ENCODE peak calls at places on chromosomes 4 and X, in ten cellular contexts. One of them, this sample, is unnamed.
A peak's percentile ranks its signal among the peaks of the same experiment; 100 is the strongest.

GRCh38 chrX:150507251-150507856 is 61.1 kb upstream of the MTM1 start:
- ATAC-seq in PC-3: no peak
- ATAC-seq in natural killer cell: no peak
- ATAC-seq in Right ventricle myocardium superior: no peak
- ATAC-seq in CD4-positive, alpha-beta T cell: no peak
- ATAC-seq in right cardiac atrium: peak; percentile 32
- ATAC-seq in activated CD4-positive, alpha-beta T cell treated with anti-CD3 and anti-CD28 coated beads for 36 hours: no peak
- ATAC-seq in effector memory CD8-positive, alpha-beta T cell: no peak
- ATAC-seq in stimulated activated naive CD8-positive, alpha-beta T cell treated with anti-CD3 and anti-CD28 coated beads, Interleukin-15, amount 100 ng/mL, for 72 hours: no peak
- ATAC-seq in stimulated activated naive B cell treated with anti-CD40 and anti-IgM and Interleukin-4, amounts not matched to agents 10 μg/mL and 1 μg/mL and 100 μg/mL, for 72 hours: no peak
- ATAC-seq in this sample: no peak

GRCh38 chr4:130722370-130722769 is 1626.4 kb downstream of the C4orf33 start:
- ATAC-seq in right cardiac atrium: no peak
- ATAC-seq in stimulated activated naive CD8-positive, alpha-beta T cell treated with anti-CD3 and anti-CD28 coated beads, Interleukin-15, amount 100 ng/mL, for 72 hours: no peak
- ATAC-seq in PC-3: peak; percentile 46
- ATAC-seq in effector memory CD8-positive, alpha-beta T cell: no peak
- ATAC-seq in Right ventricle myocardium superior: no peak
- ATAC-seq in activated CD4-positive, alpha-beta T cell treated with anti-CD3 and anti-CD28 coated beads for 36 hours: no peak
- ATAC-seq in CD4-positive, alpha-beta T cell: no peak
- ATAC-seq in natural killer cell: no peak
- ATAC-seq in stimulated activated naive B cell treated with anti-CD40 and anti-IgM and Interleukin-4, amounts not matched to agents 10 μg/mL and 1 μg/mL and 100 μg/mL, for 72 hours: no peak
- ATAC-seq in this sample: no peak

GRCh38 chr4:179762840-179763239 is 2320.6 kb upstream of the AGA start:
- ATAC-seq in CD4-positive, alpha-beta T cell: no peak
- ATAC-seq in natural killer cell: no peak
- ATAC-seq in activated CD4-positive, alpha-beta T cell treated with anti-CD3 and anti-CD28 coated beads for 36 hours: no peak
- ATAC-seq in stimulated activated naive CD8-positive, alpha-beta T cell treated with anti-CD3 and anti-CD28 coated beads, Interleukin-15, amount 100 ng/mL, for 72 hours: no peak
- ATAC-seq in PC-3: no peak
- ATAC-seq in right cardiac atrium: no peak
- ATAC-seq in Right ventricle myocardium superior: no peak
- ATAC-seq in effector memory CD8-positive, alpha-beta T cell: no peak
- ATAC-seq in stimulated activated naive B cell treated with anti-CD40 and anti-IgM and Interleukin-4, amounts not matched to agents 10 μg/mL and 1 μg/mL and 100 μg/mL, for 72 hours: no peak
- ATAC-seq in this sample: no peak

GRCh38 chr4:102687373-102687981 is 73.3 kb downstream of the MANBA start:
- ATAC-seq in CD4-positive, alpha-beta T cell: no peak
- ATAC-seq in effector memory CD8-positive, alpha-beta T cell: no peak
- ATAC-seq in stimulated activated naive B cell treated with anti-CD40 and anti-IgM and Interleukin-4, amounts not matched to agents 10 μg/mL and 1 μg/mL and 100 μg/mL, for 72 hours: peak; percentile 82
- ATAC-seq in PC-3: peak; percentile 94
- ATAC-seq in stimulated activated naive CD8-positive, alpha-beta T cell treated with anti-CD3 and anti-CD28 coated beads, Interleukin-15, amount 100 ng/mL, for 72 hours: no peak
- ATAC-seq in natural killer cell: peak; percentile 26
- ATAC-seq in Right ventricle myocardium superior: no peak
- ATAC-seq in activated CD4-positive, alpha-beta T cell treated with anti-CD3 and anti-CD28 coated beads for 36 hours: peak; percentile 73
- ATAC-seq in right cardiac atrium: no peak
- ATAC-seq in this sample: peak; percentile 87

GRCh38 chr4:152399246-152399645 is 136.6 kb downstream of the FBXW7 start:
- ATAC-seq in Right ventricle myocardium superior: no peak
- ATAC-seq in stimulated activated naive B cell treated with anti-CD40 and anti-IgM and Interleukin-4, amounts not matched to agents 10 μg/mL and 1 μg/mL and 100 μg/mL, for 72 hours: peak; percentile 83
- ATAC-seq in effector memory CD8-positive, alpha-beta T cell: peak; percentile 75
- ATAC-seq in right cardiac atrium: no peak
- ATAC-seq in stimulated activated naive CD8-positive, alpha-beta T cell treated with anti-CD3 and anti-CD28 coated beads, Interleukin-15, amount 100 ng/mL, for 72 hours: peak; percentile 33
- ATAC-seq in activated CD4-positive, alpha-beta T cell treated with anti-CD3 and anti-CD28 coated beads for 36 hours: peak; percentile 63
- ATAC-seq in CD4-positive, alpha-beta T cell: peak; percentile 56
- ATAC-seq in PC-3: no peak
- ATAC-seq in natural killer cell: peak; percentile 61
- ATAC-seq in this sample: peak; percentile 78

GRCh38 chr4:140326395-140326993 is 47.0 kb upstream of the SCOC start:
- ATAC-seq in natural killer cell: no peak
- ATAC-seq in right cardiac atrium: peak; percentile 77
- ATAC-seq in stimulated activated naive CD8-positive, alpha-beta T cell treated with anti-CD3 and anti-CD28 coated beads, Interleukin-15, amount 100 ng/mL, for 72 hours: peak; percentile 60
- ATAC-seq in effector memory CD8-positive, alpha-beta T cell: no peak
- ATAC-seq in activated CD4-positive, alpha-beta T cell treated with anti-CD3 and anti-CD28 coated beads for 36 hours: no peak
- ATAC-seq in CD4-positive, alpha-beta T cell: no peak
- ATAC-seq in Right ventricle myocardium superior: peak; percentile 79
- ATAC-seq in stimulated activated naive B cell treated with anti-CD40 and anti-IgM and Interleukin-4, amounts not matched to agents 10 μg/mL and 1 μg/mL and 100 μg/mL, for 72 hours: peak; percentile 65
- ATAC-seq in PC-3: peak; percentile 86
- ATAC-seq in this sample: no peak

GRCh38 chr4:163672751-163673150 is 178.3 kb downstream of the TMA16 start:
- ATAC-seq in CD4-positive, alpha-beta T cell: no peak
- ATAC-seq in natural killer cell: no peak
- ATAC-seq in effector memory CD8-positive, alpha-beta T cell: no peak
- ATAC-seq in Right ventricle myocardium superior: no peak
- ATAC-seq in stimulated activated naive B cell treated with anti-CD40 and anti-IgM and Interleukin-4, amounts not matched to agents 10 μg/mL and 1 μg/mL and 100 μg/mL, for 72 hours: no peak
- ATAC-seq in activated CD4-positive, alpha-beta T cell treated with anti-CD3 and anti-CD28 coated beads for 36 hours: no peak
- ATAC-seq in PC-3: no peak
- ATAC-seq in stimulated activated naive CD8-positive, alpha-beta T cell treated with anti-CD3 and anti-CD28 coated beads, Interleukin-15, amount 100 ng/mL, for 72 hours: no peak
- ATAC-seq in right cardiac atrium: no peak
- ATAC-seq in this sample: no peak

GRCh38 chr4:958314-958665 is 15.1 kb downstream of the DGKQ start:
- ATAC-seq in stimulated activated naive B cell treated with anti-CD40 and anti-IgM and Interleukin-4, amounts not matched to agents 10 μg/mL and 1 μg/mL and 100 μg/mL, for 72 hours: no peak
- ATAC-seq in stimulated activated naive CD8-positive, alpha-beta T cell treated with anti-CD3 and anti-CD28 coated beads, Interleukin-15, amount 100 ng/mL, for 72 hours: no peak
- ATAC-seq in Right ventricle myocardium superior: no peak
- ATAC-seq in PC-3: no peak
- ATAC-seq in activated CD4-positive, alpha-beta T cell treated with anti-CD3 and anti-CD28 coated beads for 36 hours: no peak
- ATAC-seq in right cardiac atrium: no peak
- ATAC-seq in natural killer cell: no peak
- ATAC-seq in effector memory CD8-positive, alpha-beta T cell: no peak
- ATAC-seq in CD4-positive, alpha-beta T cell: no peak
- ATAC-seq in this sample: no peak

GRCh38 chr4:40564815-40565505 is 64.7 kb downstream of the RBM47 start:
- ATAC-seq in Right ventricle myocardium superior: no peak
- ATAC-seq in activated CD4-positive, alpha-beta T cell treated with anti-CD3 and anti-CD28 coated beads for 36 hours: no peak
- ATAC-seq in natural killer cell: no peak
- ATAC-seq in effector memory CD8-positive, alpha-beta T cell: no peak
- ATAC-seq in right cardiac atrium: no peak
- ATAC-seq in stimulated activated naive CD8-positive, alpha-beta T cell treated with anti-CD3 and anti-CD28 coated beads, Interleukin-15, amount 100 ng/mL, for 72 hours: no peak
- ATAC-seq in stimulated activated naive B cell treated with anti-CD40 and anti-IgM and Interleukin-4, amounts not matched to agents 10 μg/mL and 1 μg/mL and 100 μg/mL, for 72 hours: no peak
- ATAC-seq in PC-3: no peak
- ATAC-seq in CD4-positive, alpha-beta T cell: no peak
- ATAC-seq in this sample: no peak

GRCh38 chr4:184951668-184952160 is 66.6 kb upstream of the HELT start:
- ATAC-seq in activated CD4-positive, alpha-beta T cell treated with anti-CD3 and anti-CD28 coated beads for 36 hours: no peak
- ATAC-seq in Right ventricle myocardium superior: no peak
- ATAC-seq in PC-3: no peak
- ATAC-seq in stimulated activated naive CD8-positive, alpha-beta T cell treated with anti-CD3 and anti-CD28 coated beads, Interleukin-15, amount 100 ng/mL, for 72 hours: peak; percentile 26
- ATAC-seq in effector memory CD8-positive, alpha-beta T cell: no peak
- ATAC-seq in right cardiac atrium: no peak
- ATAC-seq in CD4-positive, alpha-beta T cell: no peak
- ATAC-seq in natural killer cell: no peak
- ATAC-seq in stimulated activated naive B cell treated with anti-CD40 and anti-IgM and Interleukin-4, amounts not matched to agents 10 μg/mL and 1 μg/mL and 100 μg/mL, for 72 hours: no peak
- ATAC-seq in this sample: peak; percentile 22

GRCh38 chr4:48254381-48255072 is 15.1 kb downstream of the TEC start:
- ATAC-seq in CD4-positive, alpha-beta T cell: no peak
- ATAC-seq in Right ventricle myocardium superior: peak; percentile 90
- ATAC-seq in effector memory CD8-positive, alpha-beta T cell: no peak
- ATAC-seq in stimulated activated naive CD8-positive, alpha-beta T cell treated with anti-CD3 and anti-CD28 coated beads, Interleukin-15, amount 100 ng/mL, for 72 hours: no peak
- ATAC-seq in PC-3: no peak
- ATAC-seq in activated CD4-positive, alpha-beta T cell treated with anti-CD3 and anti-CD28 coated beads for 36 hours: no peak
- ATAC-seq in stimulated activated naive B cell treated with anti-CD40 and anti-IgM and Interleukin-4, amounts not matched to agents 10 μg/mL and 1 μg/mL and 100 μg/mL, for 72 hours: no peak
- ATAC-seq in natural killer cell: no peak
- ATAC-seq in right cardiac atrium: peak; percentile 87
- ATAC-seq in this sample: no peak

GRCh38 chrX:101759000-101759399 is 99.3 kb upstream of the ARMCX2 start:
- ATAC-seq in PC-3: peak; percentile 83
- ATAC-seq in stimulated activated naive CD8-positive, alpha-beta T cell treated with anti-CD3 and anti-CD28 coated beads, Interleukin-15, amount 100 ng/mL, for 72 hours: peak; percentile 68
- ATAC-seq in activated CD4-positive, alpha-beta T cell treated with anti-CD3 and anti-CD28 coated beads for 36 hours: peak; percentile 74
- ATAC-seq in Right ventricle myocardium superior: peak; percentile 15
- ATAC-seq in stimulated activated naive B cell treated with anti-CD40 and anti-IgM and Interleukin-4, amounts not matched to agents 10 μg/mL and 1 μg/mL and 100 μg/mL, for 72 hours: peak; percentile 78
- ATAC-seq in CD4-positive, alpha-beta T cell: peak; percentile 84
- ATAC-seq in natural killer cell: peak; percentile 64
- ATAC-seq in right cardiac atrium: peak; percentile 76
- ATAC-seq in effector memory CD8-positive, alpha-beta T cell: peak; percentile 72
- ATAC-seq in this sample: no peak

GRCh38 chr4:107708225-107708624 is 11.8 kb downstream of the PAPSS1 start:
- ATAC-seq in Right ventricle myocardium superior: no peak
- ATAC-seq in right cardiac atrium: no peak
- ATAC-seq in natural killer cell: no peak
- ATAC-seq in PC-3: no peak
- ATAC-seq in stimulated activated naive CD8-positive, alpha-beta T cell treated with anti-CD3 and anti-CD28 coated beads, Interleukin-15, amount 100 ng/mL, for 72 hours: no peak
- ATAC-seq in CD4-positive, alpha-beta T cell: no peak
- ATAC-seq in activated CD4-positive, alpha-beta T cell treated with anti-CD3 and anti-CD28 coated beads for 36 hours: no peak
- ATAC-seq in effector memory CD8-positive, alpha-beta T cell: no peak
- ATAC-seq in stimulated activated naive B cell treated with anti-CD40 and anti-IgM and Interleukin-4, amounts not matched to agents 10 μg/mL and 1 μg/mL and 100 μg/mL, for 72 hours: no peak
- ATAC-seq in this sample: no peak

GRCh38 chr4:4838602-4839470 is 20.6 kb upstream of the MSX1 start:
- ATAC-seq in Right ventricle myocardium superior: no peak
- ATAC-seq in natural killer cell: no peak
- ATAC-seq in effector memory CD8-positive, alpha-beta T cell: no peak
- ATAC-seq in stimulated activated naive B cell treated with anti-CD40 and anti-IgM and Interleukin-4, amounts not matched to agents 10 μg/mL and 1 μg/mL and 100 μg/mL, for 72 hours: no peak
- ATAC-seq in CD4-positive, alpha-beta T cell: no peak
- ATAC-seq in PC-3: no peak
- ATAC-seq in stimulated activated naive CD8-positive, alpha-beta T cell treated with anti-CD3 and anti-CD28 coated beads, Interleukin-15, amount 100 ng/mL, for 72 hours: no peak
- ATAC-seq in right cardiac atrium: no peak
- ATAC-seq in activated CD4-positive, alpha-beta T cell treated with anti-CD3 and anti-CD28 coated beads for 36 hours: no peak
- ATAC-seq in this sample: no peak

GRCh38 chr4:105765690-105766407 is 57.3 kb downstream of the GSTCD start:
- ATAC-seq in stimulated activated naive CD8-positive, alpha-beta T cell treated with anti-CD3 and anti-CD28 coated beads, Interleukin-15, amount 100 ng/mL, for 72 hours: no peak
- ATAC-seq in effector memory CD8-positive, alpha-beta T cell: no peak
- ATAC-seq in natural killer cell: no peak
- ATAC-seq in Right ventricle myocardium superior: peak; percentile 78
- ATAC-seq in right cardiac atrium: no peak
- ATAC-seq in CD4-positive, alpha-beta T cell: no peak
- ATAC-seq in stimulated activated naive B cell treated with anti-CD40 and anti-IgM and Interleukin-4, amounts not matched to agents 10 μg/mL and 1 μg/mL and 100 μg/mL, for 72 hours: no peak
- ATAC-seq in activated CD4-positive, alpha-beta T cell treated with anti-CD3 and anti-CD28 coated beads for 36 hours: no peak
- ATAC-seq in PC-3: peak; percentile 96
- ATAC-seq in this sample: no peak

GRCh38 chr4:110860901-110861300 is 238.0 kb upstream of the PITX2 start:
- ATAC-seq in stimulated activated naive B cell treated with anti-CD40 and anti-IgM and Interleukin-4, amounts not matched to agents 10 μg/mL and 1 μg/mL and 100 μg/mL, for 72 hours: no peak
- ATAC-seq in PC-3: no peak
- ATAC-seq in stimulated activated naive CD8-positive, alpha-beta T cell treated with anti-CD3 and anti-CD28 coated beads, Interleukin-15, amount 100 ng/mL, for 72 hours: no peak
- ATAC-seq in activated CD4-positive, alpha-beta T cell treated with anti-CD3 and anti-CD28 coated beads for 36 hours: no peak
- ATAC-seq in effector memory CD8-positive, alpha-beta T cell: no peak
- ATAC-seq in Right ventricle myocardium superior: peak; percentile 66
- ATAC-seq in CD4-positive, alpha-beta T cell: no peak
- ATAC-seq in right cardiac atrium: no peak
- ATAC-seq in natural killer cell: no peak
- ATAC-seq in this sample: no peak

GRCh38 chr4:95363579-95363965 is 185.2 kb downstream of the UNC5C start:
- ATAC-seq in Right ventricle myocardium superior: no peak
- ATAC-seq in stimulated activated naive B cell treated with anti-CD40 and anti-IgM and Interleukin-4, amounts not matched to agents 10 μg/mL and 1 μg/mL and 100 μg/mL, for 72 hours: no peak
- ATAC-seq in natural killer cell: no peak
- ATAC-seq in right cardiac atrium: no peak
- ATAC-seq in stimulated activated naive CD8-positive, alpha-beta T cell treated with anti-CD3 and anti-CD28 coated beads, Interleukin-15, amount 100 ng/mL, for 72 hours: no peak
- ATAC-seq in activated CD4-positive, alpha-beta T cell treated with anti-CD3 and anti-CD28 coated beads for 36 hours: no peak
- ATAC-seq in PC-3: no peak
- ATAC-seq in effector memory CD8-positive, alpha-beta T cell: no peak
- ATAC-seq in CD4-positive, alpha-beta T cell: no peak
- ATAC-seq in this sample: no peak

GRCh38 chr4:140693577-140693976 is 62.6 kb downstream of the TBC1D9 start:
- ATAC-seq in stimulated activated naive B cell treated with anti-CD40 and anti-IgM and Interleukin-4, amounts not matched to agents 10 μg/mL and 1 μg/mL and 100 μg/mL, for 72 hours: no peak
- ATAC-seq in Right ventricle myocardium superior: no peak
- ATAC-seq in CD4-positive, alpha-beta T cell: no peak
- ATAC-seq in PC-3: no peak
- ATAC-seq in right cardiac atrium: no peak
- ATAC-seq in activated CD4-positive, alpha-beta T cell treated with anti-CD3 and anti-CD28 coated beads for 36 hours: no peak
- ATAC-seq in effector memory CD8-positive, alpha-beta T cell: no peak
- ATAC-seq in natural killer cell: no peak
- ATAC-seq in stimulated activated naive CD8-positive, alpha-beta T cell treated with anti-CD3 and anti-CD28 coated beads, Interleukin-15, amount 100 ng/mL, for 72 hours: no peak
- ATAC-seq in this sample: no peak

GRCh38 chr4:40405194-40405593 is 70.1 kb downstream of the CHRNA9 start:
- ATAC-seq in activated CD4-positive, alpha-beta T cell treated with anti-CD3 and anti-CD28 coated beads for 36 hours: no peak
- ATAC-seq in natural killer cell: no peak
- ATAC-seq in Right ventricle myocardium superior: no peak
- ATAC-seq in stimulated activated naive CD8-positive, alpha-beta T cell treated with anti-CD3 and anti-CD28 coated beads, Interleukin-15, amount 100 ng/mL, for 72 hours: no peak
- ATAC-seq in effector memory CD8-positive, alpha-beta T cell: no peak
- ATAC-seq in PC-3: no peak
- ATAC-seq in CD4-positive, alpha-beta T cell: no peak
- ATAC-seq in stimulated activated naive B cell treated with anti-CD40 and anti-IgM and Interleukin-4, amounts not matched to agents 10 μg/mL and 1 μg/mL and 100 μg/mL, for 72 hours: no peak
- ATAC-seq in right cardiac atrium: no peak
- ATAC-seq in this sample: no peak

GRCh38 chrX:37380920-37381319 is 31.8 kb downstream of the PRRG1 start:
- ATAC-seq in CD4-positive, alpha-beta T cell: no peak
- ATAC-seq in effector memory CD8-positive, alpha-beta T cell: no peak
- ATAC-seq in activated CD4-positive, alpha-beta T cell treated with anti-CD3 and anti-CD28 coated beads for 36 hours: no peak
- ATAC-seq in right cardiac atrium: peak; percentile 57
- ATAC-seq in PC-3: peak; percentile 89
- ATAC-seq in natural killer cell: no peak
- ATAC-seq in Right ventricle myocardium superior: peak; percentile 55
- ATAC-seq in stimulated activated naive B cell treated with anti-CD40 and anti-IgM and Interleukin-4, amounts not matched to agents 10 μg/mL and 1 μg/mL and 100 μg/mL, for 72 hours: no peak
- ATAC-seq in stimulated activated naive CD8-positive, alpha-beta T cell treated with anti-CD3 and anti-CD28 coated beads, Interleukin-15, amount 100 ng/mL, for 72 hours: no peak
- ATAC-seq in this sample: no peak

GRCh38 chrX:12898073-12898472 is 8.3 kb upstream of the TLR8 start:
- ATAC-seq in activated CD4-positive, alpha-beta T cell treated with anti-CD3 and anti-CD28 coated beads for 36 hours: peak; percentile 81
- ATAC-seq in natural killer cell: no peak
- ATAC-seq in CD4-positive, alpha-beta T cell: no peak
- ATAC-seq in stimulated activated naive CD8-positive, alpha-beta T cell treated with anti-CD3 and anti-CD28 coated beads, Interleukin-15, amount 100 ng/mL, for 72 hours: peak; percentile 53
- ATAC-seq in PC-3: no peak
- ATAC-seq in effector memory CD8-positive, alpha-beta T cell: no peak
- ATAC-seq in right cardiac atrium: no peak
- ATAC-seq in stimulated activated naive B cell treated with anti-CD40 and anti-IgM and Interleukin-4, amounts not matched to agents 10 μg/mL and 1 μg/mL and 100 μg/mL, for 72 hours: no peak
- ATAC-seq in Right ventricle myocardium superior: no peak
- ATAC-seq in this sample: no peak

GRCh38 chr4:77471821-77472495 is 133.7 kb upstream of the CXCL13 start:
- ATAC-seq in effector memory CD8-positive, alpha-beta T cell: no peak
- ATAC-seq in PC-3: no peak
- ATAC-seq in activated CD4-positive, alpha-beta T cell treated with anti-CD3 and anti-CD28 coated beads for 36 hours: no peak
- ATAC-seq in stimulated activated naive CD8-positive, alpha-beta T cell treated with anti-CD3 and anti-CD28 coated beads, Interleukin-15, amount 100 ng/mL, for 72 hours: no peak
- ATAC-seq in CD4-positive, alpha-beta T cell: no peak
- ATAC-seq in Right ventricle myocardium superior: no peak
- ATAC-seq in right cardiac atrium: no peak
- ATAC-seq in natural killer cell: no peak
- ATAC-seq in stimulated activated naive B cell treated with anti-CD40 and anti-IgM and Interleukin-4, amounts not matched to agents 10 μg/mL and 1 μg/mL and 100 μg/mL, for 72 hours: no peak
- ATAC-seq in this sample: no peak

GRCh38 chrX:103779156-103779555 is 2.5 kb downstream of the PLP1 start:
- ATAC-seq in right cardiac atrium: no peak
- ATAC-seq in stimulated activated naive CD8-positive, alpha-beta T cell treated with anti-CD3 and anti-CD28 coated beads, Interleukin-15, amount 100 ng/mL, for 72 hours: no peak
- ATAC-seq in CD4-positive, alpha-beta T cell: no peak
- ATAC-seq in stimulated activated naive B cell treated with anti-CD40 and anti-IgM and Interleukin-4, amounts not matched to agents 10 μg/mL and 1 μg/mL and 100 μg/mL, for 72 hours: no peak
- ATAC-seq in Right ventricle myocardium superior: no peak
- ATAC-seq in activated CD4-positive, alpha-beta T cell treated with anti-CD3 and anti-CD28 coated beads for 36 hours: no peak
- ATAC-seq in natural killer cell: no peak
- ATAC-seq in effector memory CD8-positive, alpha-beta T cell: no peak
- ATAC-seq in PC-3: no peak
- ATAC-seq in this sample: no peak

GRCh38 chrX:123392921-123393320 is 208.8 kb downstream of the GRIA3 start:
- ATAC-seq in stimulated activated naive B cell treated with anti-CD40 and anti-IgM and Interleukin-4, amounts not matched to agents 10 μg/mL and 1 μg/mL and 100 μg/mL, for 72 hours: no peak
- ATAC-seq in right cardiac atrium: no peak
- ATAC-seq in CD4-positive, alpha-beta T cell: no peak
- ATAC-seq in stimulated activated naive CD8-positive, alpha-beta T cell treated with anti-CD3 and anti-CD28 coated beads, Interleukin-15, amount 100 ng/mL, for 72 hours: no peak
- ATAC-seq in activated CD4-positive, alpha-beta T cell treated with anti-CD3 and anti-CD28 coated beads for 36 hours: no peak
- ATAC-seq in PC-3: no peak
- ATAC-seq in Right ventricle myocardium superior: no peak
- ATAC-seq in effector memory CD8-positive, alpha-beta T cell: no peak
- ATAC-seq in natural killer cell: no peak
- ATAC-seq in this sample: no peak

This sample was measured in stimulated activated memory B cell treated with anti-CD40 and anti-IgM and Interleukin-4, amounts not matched to agents 10 μg/mL and 1 μg/mL and 100 μg/mL, for 72 hours.